ENCODE peak calls at places on chromosomes 11 and 22, in nine cellular contexts. One of them, this sample, is unnamed.

GRCh38 chr11:111637885-111638284 is 35.6 kb downstream of the SIK2 start:
- DNase-seq in foreskin fibroblast: no peak
- DNase-seq in T-helper 22 cell: no peak
- DNase-seq in KBM-7: no peak
- DNase-seq in substantia nigra: no peak
- DNase-seq in HFF-Myc: no peak
- DNase-seq in COR-L47: no peak
- DNase-seq in kidney: no peak
- DNase-seq in EL: no peak
- DNase-seq in this sample: no peak

GRCh38 chr22:18024276-18024939 is at the start of gene MICAL3:
- DNase-seq in kidney: peak
- DNase-seq in COR-L47: peak
- DNase-seq in T-helper 22 cell: peak
- DNase-seq in HFF-Myc: no peak
- DNase-seq in substantia nigra: peak
- DNase-seq in KBM-7: peak
- DNase-seq in foreskin fibroblast: peak
- DNase-seq in EL: peak
- DNase-seq in this sample: peak

GRCh38 chr11:125551835-125552342 is 17.4 kb upstream of the EI24 start:
- DNase-seq in T-helper 22 cell: no peak
- DNase-seq in COR-L47: no peak
- DNase-seq in substantia nigra: no peak
- DNase-seq in foreskin fibroblast: no peak
- DNase-seq in kidney: no peak
- DNase-seq in HFF-Myc: no peak
- DNase-seq in EL: no peak
- DNase-seq in KBM-7: no peak
- DNase-seq in this sample: no peak

GRCh38 chr22:50676661-50677492 is 4.3 kb downstream of the SHANK3 start:
- DNase-seq in KBM-7: no peak
- DNase-seq in T-helper 22 cell: no peak
- DNase-seq in substantia nigra: no peak
- DNase-seq in kidney: no peak
- DNase-seq in HFF-Myc: no peak
- DNase-seq in EL: no peak
- DNase-seq in foreskin fibroblast: no peak
- DNase-seq in COR-L47: no peak
- DNase-seq in this sample: peak

GRCh38 chr22:44312766-44313165 is at the start of gene SHISAL1:
- DNase-seq in foreskin fibroblast: no peak
- DNase-seq in kidney: no peak
- DNase-seq in T-helper 22 cell: no peak
- DNase-seq in KBM-7: no peak
- DNase-seq in EL: peak
- DNase-seq in HFF-Myc: no peak
- DNase-seq in COR-L47: no peak
- DNase-seq in substantia nigra: no peak
- DNase-seq in this sample: peak

GRCh38 chr11:10654211-10655150 is 39.1 kb downstream of the IRAG1 start:
- DNase-seq in EL: peak
- DNase-seq in T-helper 22 cell: no peak
- DNase-seq in KBM-7: peak
- DNase-seq in kidney: no peak
- DNase-seq in COR-L47: no peak
- DNase-seq in substantia nigra: no peak
- DNase-seq in foreskin fibroblast: peak
- DNase-seq in HFF-Myc: no peak
- DNase-seq in this sample: peak

GRCh38 chr11:25048632-25049031 is 551.8 kb downstream of the LUZP2 start:
- DNase-seq in COR-L47: no peak
- DNase-seq in T-helper 22 cell: no peak
- DNase-seq in EL: no peak
- DNase-seq in foreskin fibroblast: no peak
- DNase-seq in KBM-7: no peak
- DNase-seq in kidney: no peak
- DNase-seq in substantia nigra: no peak
- DNase-seq in HFF-Myc: no peak
- DNase-seq in this sample: no peak

GRCh38 chr22:36901411-36902142 is 11.9 kb upstream of the CSF2RB start:
- DNase-seq in KBM-7: no peak
- DNase-seq in foreskin fibroblast: no peak
- DNase-seq in T-helper 22 cell: no peak
- DNase-seq in COR-L47: no peak
- DNase-seq in HFF-Myc: no peak
- DNase-seq in EL: no peak
- DNase-seq in kidney: no peak
- DNase-seq in substantia nigra: no peak
- DNase-seq in this sample: no peak

This sample was measured in osteoblast.